ENCODE peak calls at places on chromosomes 7 and 10, in six cellular contexts. One of them, this sample, is unnamed.

GRCh38 chr10:24944512-24945255 is 7.7 kb downstream of the PRTFDC1 start:
- DNase-seq in uterus: no peak
- DNase-seq in stimulated activated CD8-positive, alpha-beta memory T cell treated with anti-CD3 and anti-CD28 coated beads, Interleukin-4, amount 100 ng/mL, for 24 hours: no peak
- DNase-seq in activated CD4-positive, CD25-positive, alpha-beta regulatory T cell: no peak
- DNase-seq in heart left ventricle: peak; percentile 38
- DNase-seq in stimulated activated CD4-positive, alpha-beta T cell treated with anti-CD3 and anti-CD28 coated beads, Interleukin-1b, Interleukin-23, amount 100 ng/mL, for 4 hours: no peak
- DNase-seq in this sample: no peak

GRCh38 chr10:113041324-113041723 is 91.3 kb downstream of the TCF7L2 start:
- DNase-seq in uterus: no peak
- DNase-seq in activated CD4-positive, CD25-positive, alpha-beta regulatory T cell: no peak
- DNase-seq in stimulated activated CD8-positive, alpha-beta memory T cell treated with anti-CD3 and anti-CD28 coated beads, Interleukin-4, amount 100 ng/mL, for 24 hours: no peak
- DNase-seq in heart left ventricle: no peak
- DNase-seq in stimulated activated CD4-positive, alpha-beta T cell treated with anti-CD3 and anti-CD28 coated beads, Interleukin-1b, Interleukin-23, amount 100 ng/mL, for 4 hours: no peak
- DNase-seq in this sample: no peak

GRCh38 chr10:35546824-35547225 is 58.3 kb upstream of the GJD4 start:
- DNase-seq in uterus: no peak
- DNase-seq in heart left ventricle: no peak
- DNase-seq in stimulated activated CD8-positive, alpha-beta memory T cell treated with anti-CD3 and anti-CD28 coated beads, Interleukin-4, amount 100 ng/mL, for 24 hours: no peak
- DNase-seq in stimulated activated CD4-positive, alpha-beta T cell treated with anti-CD3 and anti-CD28 coated beads, Interleukin-1b, Interleukin-23, amount 100 ng/mL, for 4 hours: no peak
- DNase-seq in activated CD4-positive, CD25-positive, alpha-beta regulatory T cell: no peak
- DNase-seq in this sample: no peak

GRCh38 chr7:134316539-134317344 is at the start of gene SLC35B4:
- DNase-seq in uterus: peak; percentile 96
- DNase-seq in heart left ventricle: peak; percentile 98
- DNase-seq in stimulated activated CD8-positive, alpha-beta memory T cell treated with anti-CD3 and anti-CD28 coated beads, Interleukin-4, amount 100 ng/mL, for 24 hours: peak; percentile 93
- DNase-seq in stimulated activated CD4-positive, alpha-beta T cell treated with anti-CD3 and anti-CD28 coated beads, Interleukin-1b, Interleukin-23, amount 100 ng/mL, for 4 hours: peak; percentile 87
- DNase-seq in activated CD4-positive, CD25-positive, alpha-beta regulatory T cell: peak; percentile 92
- DNase-seq in this sample: peak; percentile 98

GRCh38 chr10:91879514-91880170 is 29.6 kb downstream of the FGFBP3 start:
- DNase-seq in stimulated activated CD4-positive, alpha-beta T cell treated with anti-CD3 and anti-CD28 coated beads, Interleukin-1b, Interleukin-23, amount 100 ng/mL, for 4 hours: no peak
- DNase-seq in stimulated activated CD8-positive, alpha-beta memory T cell treated with anti-CD3 and anti-CD28 coated beads, Interleukin-4, amount 100 ng/mL, for 24 hours: no peak
- DNase-seq in activated CD4-positive, CD25-positive, alpha-beta regulatory T cell: no peak
- DNase-seq in uterus: no peak
- DNase-seq in heart left ventricle: no peak
- DNase-seq in this sample: no peak

GRCh38 chr7:132343196-132343595 is 233.1 kb downstream of the PLXNA4 start:
- DNase-seq in uterus: peak; percentile 41
- DNase-seq in stimulated activated CD8-positive, alpha-beta memory T cell treated with anti-CD3 and anti-CD28 coated beads, Interleukin-4, amount 100 ng/mL, for 24 hours: no peak
- DNase-seq in stimulated activated CD4-positive, alpha-beta T cell treated with anti-CD3 and anti-CD28 coated beads, Interleukin-1b, Interleukin-23, amount 100 ng/mL, for 4 hours: no peak
- DNase-seq in activated CD4-positive, CD25-positive, alpha-beta regulatory T cell: no peak
- DNase-seq in heart left ventricle: no peak
- DNase-seq in this sample: no peak

GRCh38 chr10:62082729-62083412 is 181.4 kb downstream of the ARID5B start:
- DNase-seq in stimulated activated CD8-positive, alpha-beta memory T cell treated with anti-CD3 and anti-CD28 coated beads, Interleukin-4, amount 100 ng/mL, for 24 hours: peak; percentile 9
- DNase-seq in heart left ventricle: no peak
- DNase-seq in uterus: no peak
- DNase-seq in activated CD4-positive, CD25-positive, alpha-beta regulatory T cell: peak; percentile 24
- DNase-seq in stimulated activated CD4-positive, alpha-beta T cell treated with anti-CD3 and anti-CD28 coated beads, Interleukin-1b, Interleukin-23, amount 100 ng/mL, for 4 hours: no peak
- DNase-seq in this sample: no peak

GRCh38 chr7:74061840-74062539 is 21.6 kb upstream of the LIMK1 start:
- DNase-seq in stimulated activated CD8-positive, alpha-beta memory T cell treated with anti-CD3 and anti-CD28 coated beads, Interleukin-4, amount 100 ng/mL, for 24 hours: peak; percentile 56
- DNase-seq in heart left ventricle: peak; percentile 91
- DNase-seq in uterus: peak; percentile 87
- DNase-seq in activated CD4-positive, CD25-positive, alpha-beta regulatory T cell: peak; percentile 27
- DNase-seq in stimulated activated CD4-positive, alpha-beta T cell treated with anti-CD3 and anti-CD28 coated beads, Interleukin-1b, Interleukin-23, amount 100 ng/mL, for 4 hours: peak; percentile 41
- DNase-seq in this sample: peak; percentile 89

GRCh38 chr7:89311886-89312285 is 516.3 kb upstream of the TEX47 start:
- DNase-seq in stimulated activated CD4-positive, alpha-beta T cell treated with anti-CD3 and anti-CD28 coated beads, Interleukin-1b, Interleukin-23, amount 100 ng/mL, for 4 hours: no peak
- DNase-seq in stimulated activated CD8-positive, alpha-beta memory T cell treated with anti-CD3 and anti-CD28 coated beads, Interleukin-4, amount 100 ng/mL, for 24 hours: no peak
- DNase-seq in uterus: no peak
- DNase-seq in activated CD4-positive, CD25-positive, alpha-beta regulatory T cell: no peak
- DNase-seq in heart left ventricle: no peak
- DNase-seq in this sample: no peak

GRCh38 chr10:79446451-79447020 is 1.1 kb upstream of the ZCCHC24 start:
- DNase-seq in stimulated activated CD4-positive, alpha-beta T cell treated with anti-CD3 and anti-CD28 coated beads, Interleukin-1b, Interleukin-23, amount 100 ng/mL, for 4 hours: no peak
- DNase-seq in activated CD4-positive, CD25-positive, alpha-beta regulatory T cell: peak; percentile 9
- DNase-seq in stimulated activated CD8-positive, alpha-beta memory T cell treated with anti-CD3 and anti-CD28 coated beads, Interleukin-4, amount 100 ng/mL, for 24 hours: no peak
- DNase-seq in uterus: peak; percentile 73
- DNase-seq in heart left ventricle: peak; percentile 83
- DNase-seq in this sample: peak; percentile 80

GRCh38 chr10:93028881-93029280 is 31.7 kb upstream of the CYP26C1 start:
- DNase-seq in stimulated activated CD4-positive, alpha-beta T cell treated with anti-CD3 and anti-CD28 coated beads, Interleukin-1b, Interleukin-23, amount 100 ng/mL, for 4 hours: no peak
- DNase-seq in activated CD4-positive, CD25-positive, alpha-beta regulatory T cell: no peak
- DNase-seq in heart left ventricle: no peak
- DNase-seq in stimulated activated CD8-positive, alpha-beta memory T cell treated with anti-CD3 and anti-CD28 coated beads, Interleukin-4, amount 100 ng/mL, for 24 hours: no peak
- DNase-seq in uterus: no peak
- DNase-seq in this sample: no peak

GRCh38 chr10:59465089-59465488 is 102.7 kb upstream of the FAM13C start:
- DNase-seq in uterus: no peak
- DNase-seq in stimulated activated CD8-positive, alpha-beta memory T cell treated with anti-CD3 and anti-CD28 coated beads, Interleukin-4, amount 100 ng/mL, for 24 hours: no peak
- DNase-seq in activated CD4-positive, CD25-positive, alpha-beta regulatory T cell: no peak
- DNase-seq in heart left ventricle: no peak
- DNase-seq in stimulated activated CD4-positive, alpha-beta T cell treated with anti-CD3 and anti-CD28 coated beads, Interleukin-1b, Interleukin-23, amount 100 ng/mL, for 4 hours: no peak
- DNase-seq in this sample: no peak

GRCh38 chr7:80635998-80636397 is 2.4 kb upstream of the CD36 start:
- DNase-seq in stimulated activated CD4-positive, alpha-beta T cell treated with anti-CD3 and anti-CD28 coated beads, Interleukin-1b, Interleukin-23, amount 100 ng/mL, for 4 hours: no peak
- DNase-seq in activated CD4-positive, CD25-positive, alpha-beta regulatory T cell: no peak
- DNase-seq in heart left ventricle: no peak
- DNase-seq in stimulated activated CD8-positive, alpha-beta memory T cell treated with anti-CD3 and anti-CD28 coated beads, Interleukin-4, amount 100 ng/mL, for 24 hours: no peak
- DNase-seq in uterus: no peak
- DNase-seq in this sample: no peak

GRCh38 chr7:65269150-65269856 is 104.4 kb upstream of the ZNF92 start:
- DNase-seq in uterus: no peak
- DNase-seq in heart left ventricle: peak; percentile 44
- DNase-seq in stimulated activated CD8-positive, alpha-beta memory T cell treated with anti-CD3 and anti-CD28 coated beads, Interleukin-4, amount 100 ng/mL, for 24 hours: peak; percentile 41
- DNase-seq in stimulated activated CD4-positive, alpha-beta T cell treated with anti-CD3 and anti-CD28 coated beads, Interleukin-1b, Interleukin-23, amount 100 ng/mL, for 4 hours: no peak
- DNase-seq in activated CD4-positive, CD25-positive, alpha-beta regulatory T cell: no peak
- DNase-seq in this sample: peak; percentile 52

GRCh38 chr7:106773228-106773627 is 91.9 kb upstream of the PIK3CG start:
- DNase-seq in uterus: no peak
- DNase-seq in stimulated activated CD8-positive, alpha-beta memory T cell treated with anti-CD3 and anti-CD28 coated beads, Interleukin-4, amount 100 ng/mL, for 24 hours: no peak
- DNase-seq in heart left ventricle: no peak
- DNase-seq in activated CD4-positive, CD25-positive, alpha-beta regulatory T cell: no peak
- DNase-seq in stimulated activated CD4-positive, alpha-beta T cell treated with anti-CD3 and anti-CD28 coated beads, Interleukin-1b, Interleukin-23, amount 100 ng/mL, for 4 hours: no peak
- DNase-seq in this sample: no peak

GRCh38 chr10:113126506-113127192 is 176.6 kb downstream of the TCF7L2 start:
- DNase-seq in uterus: peak; percentile 65
- DNase-seq in heart left ventricle: peak; percentile 72
- DNase-seq in activated CD4-positive, CD25-positive, alpha-beta regulatory T cell: peak; percentile 14
- DNase-seq in stimulated activated CD8-positive, alpha-beta memory T cell treated with anti-CD3 and anti-CD28 coated beads, Interleukin-4, amount 100 ng/mL, for 24 hours: peak; percentile 22
- DNase-seq in stimulated activated CD4-positive, alpha-beta T cell treated with anti-CD3 and anti-CD28 coated beads, Interleukin-1b, Interleukin-23, amount 100 ng/mL, for 4 hours: peak; percentile 2
- DNase-seq in this sample: peak; percentile 80

GRCh38 chr7:71787513-71787912 is 624.6 kb downstream of the CALN1 start:
- DNase-seq in stimulated activated CD8-positive, alpha-beta memory T cell treated with anti-CD3 and anti-CD28 coated beads, Interleukin-4, amount 100 ng/mL, for 24 hours: no peak
- DNase-seq in stimulated activated CD4-positive, alpha-beta T cell treated with anti-CD3 and anti-CD28 coated beads, Interleukin-1b, Interleukin-23, amount 100 ng/mL, for 4 hours: no peak
- DNase-seq in heart left ventricle: no peak
- DNase-seq in uterus: no peak
- DNase-seq in activated CD4-positive, CD25-positive, alpha-beta regulatory T cell: no peak
- DNase-seq in this sample: no peak

GRCh38 chr10:27312854-27313253 is 72.3 kb upstream of the ACBD5 start:
- DNase-seq in stimulated activated CD4-positive, alpha-beta T cell treated with anti-CD3 and anti-CD28 coated beads, Interleukin-1b, Interleukin-23, amount 100 ng/mL, for 4 hours: no peak
- DNase-seq in activated CD4-positive, CD25-positive, alpha-beta regulatory T cell: no peak
- DNase-seq in heart left ventricle: no peak
- DNase-seq in uterus: no peak
- DNase-seq in stimulated activated CD8-positive, alpha-beta memory T cell treated with anti-CD3 and anti-CD28 coated beads, Interleukin-4, amount 100 ng/mL, for 24 hours: no peak
- DNase-seq in this sample: no peak

GRCh38 chr7:144842377-144842851 is 6.6 kb upstream of the TPK1 start:
- DNase-seq in stimulated activated CD8-positive, alpha-beta memory T cell treated with anti-CD3 and anti-CD28 coated beads, Interleukin-4, amount 100 ng/mL, for 24 hours: no peak
- DNase-seq in stimulated activated CD4-positive, alpha-beta T cell treated with anti-CD3 and anti-CD28 coated beads, Interleukin-1b, Interleukin-23, amount 100 ng/mL, for 4 hours: no peak
- DNase-seq in uterus: no peak
- DNase-seq in heart left ventricle: peak; percentile 47
- DNase-seq in activated CD4-positive, CD25-positive, alpha-beta regulatory T cell: no peak
- DNase-seq in this sample: peak; percentile 46